ENCODE peak calls at places on chromosomes 3 and 15, in ten cellular contexts. C is activated CD8-positive, alpha-beta memory T cell treated with anti-CD3 and anti-CD28 coated beads for 48 hours; A is NCI-H345; G is stimulated activated CD4-positive, alpha-beta T cell treated with anti-CD3 and anti-CD28 coated beads, Interleukin-4, amount 100 ng/mL, for 24 hours; M is anterior cingulate cortex; D is bronchial epithelial cell; N is A549; F is left colon; P is glutamatergic neuron; I is GF-D8. K is an unnamed sample.
A peak's percentile ranks its signal among the peaks of the same experiment; 100 is the strongest.

GRCh38 chr15:23083115-23083514 is 43.7 kb upstream of the TUBGCP5 start:
- DNase-seq in I (no peak), A (no peak), G (no peak), M (no peak), N (no peak), C (no peak), D (no peak), F (no peak), P (no peak), K (no peak)

GRCh38 chr3:236881-237280 is 40.3 kb downstream of the CHL1 start:
- DNase-seq in D (no peak), G (no peak), A (no peak), C (no peak), M (no peak), F (no peak), P (no peak), I (no peak), N (no peak), K (no peak)

GRCh38 chr3:142976621-142977398 is 13.3 kb upstream of the PAQR9 start:
- DNase-seq in N (peak; percentile 88), D (peak; percentile 93), F (no peak), C (no peak), I (no peak), G (no peak), P (no peak), M (no peak), A (no peak), K (no peak)

GRCh38 chr3:143331336-143331735 is 211.8 kb downstream of the CHST2 start:
- DNase-seq in C (no peak), N (no peak), F (no peak), P (peak; percentile 44), G (no peak), D (no peak), M (no peak), A (no peak), I (no peak), K (no peak)

GRCh38 chr15:45161666-45162065 is 26.1 kb downstream of the SHF start:
- DNase-seq in M (no peak), F (no peak), A (no peak), N (no peak), G (no peak), D (no peak), C (no peak), I (no peak), P (no peak), K (no peak)

GRCh38 chr3:193978446-193978845 is 157.5 kb upstream of the HES1 start:
- DNase-seq in C (no peak), N (no peak), P (no peak), D (peak; percentile 72), M (no peak), G (no peak), A (no peak), F (no peak), I (no peak), K (no peak)

GRCh38 chr3:73060302-73060723 is 1.1 kb upstream of the EBLN2 start:
- DNase-seq in I (no peak), P (no peak), F (no peak), N (no peak), C (no peak), A (no peak), G (no peak), D (no peak), M (no peak), K (no peak)

GRCh38 chr3:9402410-9403228 is 5.2 kb downstream of the SETD5 start:
- DNase-seq in C (no peak), P (peak; percentile 88), F (peak; percentile 78), I (no peak), M (no peak), A (peak; percentile 60), D (no peak), N (no peak), G (no peak), K (peak; percentile 38)

GRCh38 chr3:9399746-9400145 is 2.3 kb downstream of the SETD5 start:
- DNase-seq in P (peak; percentile 84), D (peak; percentile 80), N (no peak), M (peak; percentile 11), I (no peak), G (no peak), F (peak; percentile 86), A (peak; percentile 74), C (no peak), K (peak; percentile 57)

GRCh38 chr3:53146319-53146868 is 14.6 kb upstream of the PRKCD start:
- DNase-seq in I (no peak), F (no peak), D (no peak), A (no peak), C (no peak), N (no peak), M (no peak), P (no peak), G (no peak), K (no peak)

GRCh38 chr15:46644493-46645481 is 1010.0 kb downstream of the SQOR start:
- DNase-seq in A (no peak), P (no peak), I (no peak), C (no peak), N (no peak), M (no peak), F (no peak), D (no peak), G (no peak), K (no peak)

GRCh38 chr3:173732237-173732636 is 334.7 kb downstream of the NLGN1 start:
- DNase-seq in I (no peak), F (no peak), D (no peak), C (no peak), A (no peak), G (no peak), P (no peak), M (no peak), N (no peak), K (no peak)

GRCh38 chr3:10390641-10391373 is 69.9 kb upstream of the SEC13 start:
- DNase-seq in M (no peak), D (no peak), G (no peak), I (no peak), P (no peak), N (no peak), A (no peak), C (no peak), F (no peak), K (no peak)

GRCh38 chr15:28107111-28107893 is 8.2 kb upstream of the OCA2 start:
- DNase-seq in N (no peak), C (no peak), P (no peak), D (no peak), A (no peak), F (peak; percentile 17), I (no peak), G (no peak), M (no peak), K (no peak)

GRCh38 chr15:67879440-67880129 is 39.7 kb upstream of the RNU6-1 start:
- DNase-seq in N (no peak), A (no peak), D (no peak), G (no peak), C (no peak), F (no peak), P (no peak), I (peak; percentile 31), M (no peak), K (no peak)

GRCh38 chr3:157494581-157495281 is 8.5 kb downstream of the VEPH1 start:
- DNase-seq in A (peak; percentile 91), D (no peak), N (no peak), P (no peak), G (no peak), I (no peak), M (no peak), C (no peak), F (no peak), K (no peak)

GRCh38 chr3:48082580-48083187 is 66.5 kb upstream of the MAP4 start:
- DNase-seq in D (no peak), P (no peak), C (no peak), N (no peak), F (no peak), I (no peak), M (no peak), G (no peak), A (no peak), K (no peak)